ENCODE peak calls at places on chromosomes 11 and 22, in ten cellular contexts. B is ovary, A is tibial nerve, C is stomach, X is psoas muscle, U is SK-N-SH, O is Peyer's patch, Z is WERI-Rb-1, L is H1, D is tibial artery. J is an unnamed sample. For H3K9me3 and H3K27me3, the result is how much of the 10 kb centered on the place peaks cover.

GRCh38 chr11:12319734-12320387 is 57.5 kb upstream of the PARVA start:
- DNase-seq in O (no peak), X (no peak), D (no peak), A (no peak), Z (no peak), U (no peak), C (no peak), L (no peak), B (no peak), J (no peak)

GRCh38 chr11:62678770-62679696 is at the start of gene UBXN1:
- DNase-seq in D (peak), B (peak), A (peak), Z (peak), L (peak), U (peak), X (peak), O (peak), C (peak), J (peak)

GRCh38 chr22:25979968-25980367 is 189.3 kb upstream of the SEZ6L start:
- DNase-seq in O (no peak), L (no peak), X (no peak), D (no peak), C (no peak), Z (no peak), A (no peak), U (no peak), B (no peak), J (no peak)

GRCh38 chr22:34427841-34428240 is 507.6 kb upstream of the LARGE1 start:
- DNase-seq in X (no peak), L (no peak), A (no peak), C (no peak), U (no peak), Z (no peak), D (no peak), O (no peak), B (no peak), J (no peak)

GRCh38 chr11:131710511-131710910 is 340.1 kb downstream of the NTM start:
- DNase-seq in X (no peak), O (no peak), Z (no peak), D (no peak), L (no peak), U (no peak), A (no peak), B (no peak), C (no peak), J (no peak)

GRCh38 chr11:128814856-128815705 is 52.0 kb downstream of the KCNJ1 start:
- DNase-seq in X (peak), O (no peak), B (peak), L (peak), Z (peak), D (no peak), A (peak), C (no peak), U (peak), J (peak)

GRCh38 chr11:76918941-76919386 is 58.2 kb downstream of the ACER3 start:
- DNase-seq in B (no peak), U (peak), C (no peak), Z (no peak), O (no peak), X (no peak), D (no peak), L (no peak), A (no peak), J (no peak)

GRCh38 chr11:111733009-111733408 is 33.2 kb downstream of the PPP2R1B start:
- DNase-seq in D (peak), A (no peak), L (no peak), Z (no peak), B (peak), U (no peak), C (no peak), O (no peak), X (peak), J (no peak)

GRCh38 chr11:2531987-2532703 is 87.3 kb downstream of the KCNQ1 start:
- DNase-seq in X (peak), O (no peak), U (no peak), L (no peak), C (no peak), D (peak), Z (no peak), A (no peak), B (no peak), J (no peak)

DNA sequence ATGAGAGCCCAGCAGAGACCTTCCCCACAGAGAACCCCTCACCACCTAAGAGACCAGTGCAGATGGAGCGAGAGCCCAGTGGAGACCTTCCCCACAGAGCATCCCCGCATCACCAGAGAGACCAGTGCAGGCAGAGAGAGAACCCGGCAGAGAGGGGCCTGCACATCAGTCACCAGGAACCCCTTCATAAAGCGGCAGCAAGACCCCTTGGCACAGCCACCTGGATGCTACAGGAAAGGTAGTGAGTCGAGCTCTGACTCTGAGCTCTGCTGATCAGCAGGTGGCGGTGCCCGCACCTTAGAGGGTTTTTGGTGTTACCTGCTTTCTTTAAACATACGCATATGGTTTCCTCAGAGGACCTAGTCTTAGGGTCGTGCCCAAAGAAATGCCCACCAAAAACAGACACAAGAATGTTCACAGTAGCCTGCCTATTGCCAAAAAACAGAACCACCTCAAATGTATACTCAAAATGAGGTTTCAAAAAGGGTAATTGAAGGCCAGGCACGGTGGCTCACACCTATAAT is 678.7 kb downstream of the BRD1 start:
- DNase-seq in C (no peak), B (no peak), D (no peak), L (no peak), U (no peak), O (no peak), X (no peak), Z (no peak), A (no peak), J (no peak)
- H3K9me3 ChIP-seq in C (under half), B (under half), D (under half), L (under half), U (under half), O (under half), X (under half), Z (under half), A (under half), J (under half)

DNA sequence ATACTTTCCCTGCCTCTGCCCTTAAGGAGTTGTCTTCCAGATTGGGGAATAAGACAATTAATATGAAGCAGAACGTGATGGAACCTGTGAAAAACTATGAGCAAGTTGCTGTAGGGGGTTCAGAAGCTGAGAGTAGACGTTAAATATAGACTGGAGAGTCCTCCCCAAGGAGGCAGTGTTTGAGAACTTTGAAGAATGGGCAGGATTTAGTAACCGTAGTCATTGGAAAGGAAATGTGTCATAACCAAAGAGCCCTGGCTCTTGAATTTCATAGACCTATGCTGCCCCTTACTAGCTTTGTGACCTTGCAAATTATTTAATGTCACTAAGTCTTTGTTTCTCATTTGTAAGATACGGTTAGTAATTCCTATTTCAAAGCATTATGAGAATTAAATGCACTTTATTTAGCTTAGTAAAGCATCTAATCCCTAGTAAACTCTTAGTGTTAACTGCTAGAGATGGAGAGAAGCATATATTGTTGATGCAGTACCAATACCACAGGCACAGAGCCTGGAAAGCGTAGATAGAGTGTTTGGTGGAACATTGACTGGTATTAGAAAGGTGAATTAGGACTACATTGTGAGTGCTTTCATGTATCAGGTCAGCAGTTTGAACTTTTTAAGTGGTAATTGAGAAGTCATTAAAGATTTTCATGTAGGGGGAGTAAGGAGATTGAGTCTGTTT is 54.1 kb downstream of the MCAM start:
- DNase-seq in L (no peak), U (no peak), D (no peak), C (no peak), A (no peak), O (no peak), Z (no peak), B (no peak), X (no peak), J (no peak)
- H3K4me3 ChIP-seq in L (no peak), U (no peak), D (no peak), C (no peak), A (no peak), O (no peak), Z (no peak), B (no peak), X (no peak), J (no peak)

DNA sequence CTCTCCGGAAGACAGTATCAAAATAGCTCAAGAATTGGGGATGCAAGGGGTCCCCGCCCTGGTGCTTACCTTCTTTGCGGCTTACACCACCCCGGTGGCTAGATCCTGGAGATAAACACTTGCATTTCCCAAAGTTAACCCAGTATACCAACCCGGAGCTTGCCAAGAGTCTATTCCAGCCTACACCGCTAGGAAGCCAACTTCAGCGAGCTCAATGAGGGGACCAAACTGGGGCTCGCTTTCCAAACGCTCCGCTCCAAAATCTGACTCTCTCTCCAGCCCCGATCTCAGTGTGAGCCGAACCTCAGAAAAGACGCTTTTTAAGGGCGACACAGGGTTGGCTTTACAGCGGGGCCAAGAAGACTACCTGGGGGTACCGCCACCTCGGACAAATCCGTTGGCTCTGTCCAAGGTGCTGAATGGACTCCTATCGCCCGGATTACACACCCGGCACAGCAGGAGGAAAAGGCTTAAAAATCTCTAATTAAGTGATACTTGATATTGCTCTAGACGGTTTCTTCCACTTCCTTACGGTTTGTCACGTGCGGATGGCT is 20.1 kb upstream of the BDNF start:
- DNase-seq in C (no peak), L (peak), U (peak), B (peak), X (no peak), A (no peak), O (no peak), D (no peak), Z (peak), J (peak)
- H3K27me3 ChIP-seq in C (half or more), L (under half), U (under half), B (under half), X (half or more), A (half or more), O (under half), D (under half), Z (under half), J (under half)

DNA sequence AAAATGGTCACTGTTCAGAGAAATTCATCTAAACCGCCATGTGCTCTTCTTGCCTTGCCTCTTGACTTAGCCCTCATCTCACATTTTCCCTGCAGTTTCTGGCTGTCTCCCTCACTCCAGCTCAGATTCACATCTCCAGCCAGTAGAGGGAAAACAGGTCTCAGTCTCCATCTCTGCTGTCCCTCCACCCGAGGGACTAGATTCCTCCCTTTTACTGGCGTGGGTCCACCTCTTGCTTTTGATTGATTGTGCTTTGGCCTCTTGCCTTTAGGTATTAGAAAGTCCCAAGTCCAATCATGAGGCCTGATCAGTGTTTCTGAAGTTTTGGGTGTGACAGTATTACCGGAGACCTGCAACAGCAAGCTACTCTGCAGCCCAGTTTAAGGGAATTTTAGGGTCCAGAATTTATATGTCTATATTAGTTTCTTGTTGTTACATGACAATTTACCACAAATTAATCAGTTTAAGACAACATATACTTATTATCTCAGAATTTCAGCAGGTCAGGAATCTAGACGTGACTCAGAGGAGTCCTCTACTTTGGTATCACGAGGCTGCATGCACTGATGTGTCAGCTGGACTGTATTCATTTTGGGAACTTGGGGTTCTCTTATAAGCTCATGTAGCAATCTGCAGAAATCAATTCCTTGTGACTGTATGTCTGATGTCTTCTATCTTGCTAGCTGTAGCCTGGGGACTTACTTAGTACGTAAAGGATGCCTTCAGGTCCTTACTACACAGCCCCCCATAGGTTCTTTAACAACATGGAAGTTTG is 805.2 kb upstream of the CCDC90B start:
- DNase-seq in Z (no peak), U (no peak), A (no peak), O (no peak), D (no peak), B (no peak), L (no peak), C (no peak), X (no peak), J (no peak)
- H3K9me3 ChIP-seq in Z (under half), U (under half), A (under half), O (under half), D (under half), B (under half), L (under half), C (under half), X (under half), J (under half)

DNA sequence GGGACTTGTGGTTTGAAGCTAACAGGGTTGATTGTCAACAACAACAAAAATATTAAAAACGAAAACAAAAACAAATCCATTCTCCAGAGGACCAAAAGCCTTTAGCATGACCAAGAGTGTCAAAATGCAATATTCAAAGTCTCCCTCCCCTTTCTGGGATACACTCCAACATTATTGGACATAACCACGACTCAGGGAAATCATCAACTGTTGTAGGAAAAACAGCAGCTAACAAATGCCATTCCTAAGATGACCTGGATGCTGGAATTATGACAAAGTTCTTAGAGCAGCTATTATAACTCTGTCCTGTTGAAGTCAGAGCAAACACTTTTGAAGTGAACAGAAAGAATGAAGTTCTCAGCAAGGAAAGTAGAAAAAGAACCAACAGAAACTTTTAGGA is 143.0 kb downstream of the TMEM135 start:
- DNase-seq in L (no peak), O (no peak), D (no peak), A (no peak), B (no peak), C (no peak), U (no peak), X (no peak), Z (no peak), J (no peak)
- H3K4me3 ChIP-seq in L (no peak), O (no peak), D (no peak), A (no peak), B (no peak), C (no peak), U (no peak), X (no peak), Z (no peak), J (no peak)

DNA sequence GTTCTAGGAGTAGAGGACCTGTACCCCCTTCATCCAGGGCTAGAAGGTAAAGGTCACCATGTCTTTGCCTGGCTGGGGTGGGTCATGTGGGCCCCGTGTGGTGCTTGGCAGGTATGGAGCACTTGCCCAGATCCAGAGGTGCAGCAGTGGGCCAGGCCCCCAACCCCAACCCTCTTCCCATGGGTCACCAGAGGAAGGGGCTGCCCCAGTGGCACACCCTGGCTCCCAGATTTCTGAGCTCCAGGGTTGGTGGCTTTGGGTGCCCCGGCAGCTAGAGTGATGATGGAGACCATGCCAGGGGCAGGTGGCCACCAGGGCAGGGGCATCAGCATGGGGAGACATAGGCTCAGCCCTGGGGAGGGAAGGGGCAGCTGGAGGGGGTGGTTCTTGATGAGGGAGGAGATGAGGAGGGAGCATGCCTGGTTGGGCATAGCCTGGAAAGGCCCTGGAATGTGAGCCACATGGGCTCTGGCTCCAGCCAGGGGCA is 2.3 kb upstream of the GP1BB start:
- DNase-seq in A (no peak), D (no peak), L (no peak), B (no peak), C (no peak), O (no peak), Z (no peak), U (no peak), X (no peak), J (no peak)
- H3K27me3 ChIP-seq in A (under half), D (under half), L (half or more), B (under half), C (half or more), O (under half), Z (under half), U (under half), X (under half), J (under half)